ENCODE peak calls at places on chromosomes 16 and 17, in four cellular contexts. F is GM23338, J is tibial artery, I is EL. A is an unnamed sample.

GRCh38 chr17:6786618-6787017 is 10.6 kb downstream of the FBXO39 start:
- DNase-seq in F (no peak), J (no peak), I (peak; percentile 71), A (no peak)

GRCh38 chr16:48013476-48013875 is 142.3 kb downstream of the ABCC12 start:
- DNase-seq in F (no peak), J (no peak), I (peak; percentile 35), A (no peak)

GRCh38 chr16:59169168-59169567 is 435.1 kb upstream of the GOT2 start:
- DNase-seq in F (peak; percentile 20), J (no peak), I (no peak), A (no peak)

GRCh38 chr17:78541488-78542237 is 35.5 kb downstream of the DNAH17 start:
- DNase-seq in F (no peak), J (no peak), I (peak; percentile 8), A (no peak)

GRCh38 chr17:39927928-39928867 is 666 bp downstream of the LRRC3C start:
- DNase-seq in F (peak; percentile 88), J (peak; percentile 40), I (peak; percentile 35), A (no peak)

GRCh38 chr17:77847211-77848085 is 111.1 kb upstream of the TNRC6C start:
- DNase-seq in F (no peak), J (no peak), I (no peak), A (no peak)

GRCh38 chr16:86199182-86199581 is 300.2 kb downstream of the IRF8 start:
- DNase-seq in F (no peak), J (no peak), I (no peak), A (no peak)

GRCh38 chr16:57372372-57373116 is at the start of gene CX3CL1:
- DNase-seq in F (peak; percentile 81), J (peak; percentile 85), I (peak; percentile 42), A (no peak)

GRCh38 chr16:89764711-89765201 is 43.4 kb downstream of the ZNF276 start:
- DNase-seq in F (no peak), J (peak; percentile 55), I (no peak), A (peak; percentile 91)

GRCh38 chr16:55499951-55500350 is 8.9 kb upstream of the LPCAT2 start:
- DNase-seq in F (no peak), J (peak; percentile 18), I (peak; percentile 98), A (no peak)

GRCh38 chr16:569445-570254 is at the start of gene PIGQ:
- DNase-seq in F (peak; percentile 89), J (peak; percentile 64), I (peak; percentile 68), A (no peak)

GRCh38 chr16:88116121-88116900 is 165.1 kb downstream of the BANP start:
- DNase-seq in F (no peak), J (no peak), I (no peak), A (no peak)

GRCh38 chr16:48373258-48374050 is 11.8 kb downstream of the SIAH1 start:
- DNase-seq in F (no peak), J (no peak), I (no peak), A (no peak)

GRCh38 chr17:10812674-10813073 is 8.8 kb upstream of the TMEM238L start:
- DNase-seq in F (no peak), J (no peak), I (no peak), A (no peak)

GRCh38 chr17:29331330-29331729 is 37.4 kb upstream of the NUFIP2 start:
- DNase-seq in F (no peak), J (no peak), I (no peak), A (no peak)

GRCh38 chr16:19114359-19115147 is 789 bp downstream of the ITPRIPL2 start:
- DNase-seq in F (peak; percentile 84), J (peak; percentile 73), I (peak; percentile 67), A (no peak)

GRCh38 chr16:84687715-84688114 is 12.1 kb upstream of the USP10 start:
- DNase-seq in F (no peak), J (no peak), I (peak; percentile 86), A (peak; percentile 61)

GRCh38 chr17:60065136-60065535 is 13.6 kb downstream of the HEATR6 start:
- DNase-seq in F (no peak), J (no peak), I (peak; percentile 71), A (no peak)

GRCh38 chr16:73124097-73124652 is 76.2 kb upstream of the ZFHX3 start:
- DNase-seq in F (no peak), J (no peak), I (no peak), A (no peak)

GRCh38 chr16:27450836-27451341 is 48.9 kb downstream of the IL21R start:
- DNase-seq in F (no peak), J (no peak), I (no peak), A (no peak)

GRCh38 chr17:21814776-21815175 is 122.5 kb downstream of the KCNJ18 start:
- DNase-seq in F (no peak), J (no peak), I (no peak), A (no peak)

GRCh38 chr16:4358831-4359561 is 7.9 kb upstream of the PAM16 start:
- DNase-seq in F (peak; percentile 88), J (no peak), I (peak; percentile 36), A (no peak)

GRCh38 chr16:26765087-26765486 is 301.6 kb upstream of the C16orf82 start:
- DNase-seq in F (peak; percentile 22), J (no peak), I (no peak), A (no peak)

GRCh38 chr17:58691701-58692238 is at the start of gene TEX14:
- DNase-seq in F (peak; percentile 31), J (no peak), I (no peak), A (no peak)

GRCh38 chr17:34161600-34161999 is 93.5 kb upstream of the CCL2 start:
- DNase-seq in F (no peak), J (no peak), I (no peak), A (no peak)

GRCh38 chr16:66203476-66203875 is 163.0 kb upstream of the CDH5 start:
- DNase-seq in F (no peak), J (no peak), I (no peak), A (no peak)

GRCh38 chr17:49696233-49696761 is 11.5 kb downstream of the SLC35B1 start:
- DNase-seq in F (no peak), J (no peak), I (no peak), A (peak; percentile 76)

GRCh38 chr17:44900894-44901293 is 1.6 kb upstream of the EFTUD2 start:
- DNase-seq in F (no peak), J (peak; percentile 38), I (peak; percentile 83), A (no peak)

GRCh38 chr17:79160980-79161621 is 86.5 kb downstream of the ENGASE start:
- DNase-seq in F (peak; percentile 43), J (no peak), I (peak; percentile 35), A (no peak)

GRCh38 chr17:41308918-41309359 is at the start of gene KRTAP16-1:
- DNase-seq in F (no peak), J (no peak), I (no peak), A (no peak)

GRCh38 chr17:6710317-6710716 is 2.9 kb downstream of the SLC13A5 start:
- DNase-seq in F (no peak), J (no peak), I (no peak), A (no peak)

GRCh38 chr17:41651625-41652460 is 27.5 kb upstream of the KRT17 start:
- DNase-seq in F (no peak), J (no peak), I (no peak), A (no peak)

GRCh38 chr16:17194190-17194780 is 276.5 kb downstream of the XYLT1 start:
- DNase-seq in F (peak; percentile 88), J (peak; percentile 41), I (peak; percentile 24), A (peak; percentile 18)

GRCh38 chr16:80092686-80093085 is 448.1 kb upstream of the DYNLRB2 start:
- DNase-seq in F (no peak), J (no peak), I (peak; percentile 54), A (no peak)

GRCh38 chr17:19651461-19652238 is 3.1 kb downstream of the ALDH3A2 start:
- DNase-seq in F (no peak), J (no peak), I (no peak), A (no peak)

GRCh38 chr17:2214047-2214717 is 89.4 kb downstream of the SMG6 start:
- DNase-seq in F (no peak), J (peak; percentile 69), I (peak; percentile 85), A (no peak)

GRCh38 chr16:49726155-49726554 is 129.8 kb downstream of the ZNF423 start:
- DNase-seq in F (no peak), J (no peak), I (no peak), A (no peak)